ENCODE peak calls at places on chromosomes 6 and 20, in eight cellular contexts. A is sigmoid colon, D is GM23338, J is spleen, I is HL-60, X is transverse colon, M is suprapubic skin, T is endothelial cell of umbilical vein. V is an unnamed sample.
A peak's percentile ranks its signal among the peaks of the same experiment; 100 is the strongest.

GRCh38 chr20:37481610-37482009 is 39.4 kb upstream of the NNAT start:
- DNase-seq in T (no peak), I (no peak), D (no peak), J (no peak), X (no peak), A (no peak), M (no peak), V (no peak)

GRCh38 chr6:34884996-34885395 is 2.8 kb downstream of the TAF11 start:
- DNase-seq in M (no peak), A (no peak), T (no peak), J (no peak), D (no peak), X (no peak), I (no peak), V (no peak)

GRCh38 chr20:6407163-6407562 is 284.3 kb upstream of the FERMT1 start:
- DNase-seq in X (no peak), J (no peak), A (no peak), D (no peak), I (no peak), M (no peak), T (no peak), V (no peak)

GRCh38 chr6:65937982-65938381 is 231.0 kb upstream of the EYS start:
- DNase-seq in D (no peak), M (no peak), A (no peak), X (no peak), I (no peak), J (no peak), T (no peak), V (no peak)

GRCh38 chr20:51420111-51420510 is 122.4 kb downstream of the NFATC2 start:
- DNase-seq in D (no peak), T (peak; percentile 41), M (no peak), J (no peak), X (no peak), I (peak; percentile 14), A (no peak), V (no peak)

GRCh38 chr6:1787894-1788293 is 178.2 kb downstream of the FOXC1 start:
- DNase-seq in J (no peak), D (no peak), M (no peak), X (no peak), A (no peak), I (no peak), T (peak; percentile 92), V (no peak)

GRCh38 chr6:100504786-100505737 is 40.3 kb upstream of the SIM1 start:
- DNase-seq in X (no peak), J (no peak), A (no peak), I (no peak), M (no peak), T (peak; percentile 63), D (peak; percentile 15), V (no peak)

GRCh38 chr6:49668083-49668511 is 31.5 kb upstream of the RHAG start:
- DNase-seq in M (no peak), X (no peak), T (no peak), A (no peak), D (peak; percentile 18), I (no peak), J (no peak), V (no peak)

GRCh38 chr20:58150772-58151171 is 77.7 kb downstream of the ANKRD60 start:
- DNase-seq in I (no peak), J (no peak), D (peak; percentile 95), T (no peak), M (no peak), X (peak; percentile 63), A (no peak), V (peak; percentile 63)

GRCh38 chr6:3798211-3798909 is 46.8 kb upstream of the PXDC1 start:
- DNase-seq in M (no peak), X (no peak), A (no peak), D (no peak), J (no peak), T (peak; percentile 42), I (no peak), V (no peak)

GRCh38 chr20:57662313-57663240 is 42.4 kb upstream of the ZBP1 start:
- DNase-seq in I (no peak), M (peak; percentile 64), J (peak; percentile 71), T (no peak), A (peak; percentile 63), X (peak; percentile 5), D (no peak), V (peak; percentile 68)

GRCh38 chr6:163342571-163343539 is 71.7 kb upstream of the QKI start:
- DNase-seq in T (no peak), X (no peak), A (no peak), J (no peak), D (no peak), I (no peak), M (no peak), V (no peak)

GRCh38 chr6:116327803-116328527 is 42.8 kb upstream of the DSE start:
- DNase-seq in M (no peak), J (no peak), I (no peak), T (peak; percentile 79), X (no peak), D (peak; percentile 81), A (no peak), V (no peak)

GRCh38 chr6:111823831-111824607 is 49.2 kb downstream of the FYN start:
- DNase-seq in I (no peak), T (peak; percentile 88), M (no peak), A (no peak), D (no peak), X (no peak), J (no peak), V (no peak)

GRCh38 chr20:3158968-3159431 is 665 bp downstream of the FASTKD5 start:
- DNase-seq in I (no peak), J (no peak), M (no peak), X (no peak), D (peak; percentile 52), A (no peak), T (no peak), V (no peak)

GRCh38 chr6:106381223-106381622 is 20.7 kb downstream of the CRYBG1 start:
- DNase-seq in M (no peak), D (no peak), X (no peak), A (no peak), J (no peak), T (no peak), I (no peak), V (no peak)

GRCh38 chr6:113560908-113561307 is 296.2 kb upstream of the MARCKS start:
- DNase-seq in A (no peak), X (no peak), J (no peak), T (peak; percentile 61), I (no peak), D (no peak), M (no peak), V (no peak)

GRCh38 chr6:7264686-7265384 is 48.2 kb downstream of the SSR1 start:
- DNase-seq in J (peak; percentile 58), M (no peak), A (peak; percentile 39), X (no peak), T (no peak), I (no peak), D (no peak), V (no peak)

GRCh38 chr6:53178837-53179432 is 30.3 kb upstream of the GCM1 start:
- DNase-seq in M (no peak), I (no peak), T (no peak), D (no peak), A (no peak), X (no peak), J (no peak), V (no peak)

GRCh38 chr20:17444091-17444490 is 87.1 kb downstream of the BFSP1 start:
- DNase-seq in M (no peak), X (no peak), D (no peak), I (no peak), A (no peak), J (no peak), T (no peak), V (no peak)

GRCh38 chr20:17439897-17440296 is 91.3 kb downstream of the BFSP1 start:
- DNase-seq in D (no peak), I (no peak), J (no peak), T (no peak), A (no peak), X (no peak), M (no peak), V (no peak)

GRCh38 chr20:17441745-17442144 is 89.4 kb downstream of the BFSP1 start:
- DNase-seq in I (no peak), M (no peak), X (no peak), J (no peak), D (no peak), T (no peak), A (no peak), V (no peak)

GRCh38 chr20:17443326-17443858 is 87.8 kb downstream of the BFSP1 start:
- DNase-seq in D (no peak), I (no peak), A (no peak), J (no peak), T (no peak), M (no peak), X (no peak), V (no peak)

DNA sequence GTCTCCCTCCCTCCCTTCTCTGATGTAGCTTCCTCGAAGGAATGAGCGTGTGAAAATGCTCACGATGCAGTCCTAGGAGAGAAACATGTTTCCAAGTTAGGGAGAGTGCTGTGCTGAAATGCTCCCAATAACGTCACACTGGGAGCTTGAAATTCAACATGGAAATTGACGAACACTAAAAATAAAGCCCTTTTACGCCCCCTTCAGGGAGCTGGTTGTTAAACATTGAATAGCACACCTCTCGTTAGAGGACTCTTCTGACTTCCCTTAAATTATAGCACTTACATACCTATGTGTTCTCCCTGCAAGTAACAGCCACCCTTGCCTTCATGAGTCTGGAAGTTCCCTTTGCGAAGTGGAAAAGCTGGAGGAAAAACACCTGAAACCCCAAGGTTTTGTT is 88.6 kb downstream of the BFSP1 start:
- DNase-seq in I (no peak), M (no peak), D (peak; percentile 86), T (no peak), J (no peak), X (no peak), A (no peak), V (no peak)
- TF ChIP-seq CTCF in I (no peak), M (no peak), D (peak; percentile 73), T (peak; percentile 6), J (no peak), X (no peak), A (no peak), V (no peak)

GRCh38 chr20:31595654-31596411 is 9.3 kb upstream of the ID1 start:
- DNase-seq in A (peak; percentile 87), D (peak; percentile 100), X (peak; percentile 86), I (no peak), J (peak; percentile 78), M (peak; percentile 94), T (peak; percentile 16), V (peak; percentile 93)
- TF ChIP-seq POLR2AphosphoS5 in A (peak; percentile 20), D (no peak), X (peak; percentile 90), I (no peak), J (peak; percentile 64), M (no peak), T (no peak), V (peak; percentile 95)

GRCh38 chr6:151263035-151263434 is 23.3 kb downstream of the AKAP12 start:
- DNase-seq in X (no peak), A (no peak), D (no peak), J (no peak), I (no peak), M (no peak), T (no peak), V (no peak)
- H3K27ac ChIP-seq in X (no peak overlapping the region), A (no peak overlapping the region), D (no peak overlapping the region), J (no peak overlapping the region), I (no peak overlapping the region), M (no peak overlapping the region), T (no peak overlapping the region), V (no peak overlapping the region)

DNA sequence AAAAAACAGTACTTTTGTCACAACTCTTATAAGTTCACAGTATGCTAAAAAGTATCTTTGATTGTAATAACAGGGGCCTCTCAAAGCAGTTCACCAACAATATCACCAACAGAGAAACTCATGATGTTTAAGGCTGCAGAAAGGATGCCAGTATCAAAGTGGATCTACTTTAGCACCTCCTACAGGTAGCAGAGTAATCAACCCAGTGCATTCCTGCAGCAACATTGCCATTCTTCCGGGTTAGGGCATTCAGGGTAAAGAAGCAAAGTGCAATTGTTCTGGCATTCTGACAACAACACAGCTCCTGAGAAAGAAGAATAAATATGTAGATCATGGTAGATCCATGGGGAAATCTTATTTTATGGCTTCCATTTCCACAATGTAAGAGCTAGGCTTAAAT is 7.6 kb upstream of the SLC17A4 start:
- DNase-seq in T (no peak), D (peak; percentile 61), J (no peak), I (no peak), A (no peak), M (no peak), X (peak; percentile 29), V (no peak)
- TF ChIP-seq CTCF in T (no peak), D (peak; percentile 60), J (no peak), I (no peak), A (no peak), M (no peak), X (peak; percentile 37), V (no peak)

V was measured in upper lobe of left lung.